ENCODE peak calls at places on chromosomes 12 and 14, in five cellular contexts. G is H1, T is lower lobe of right lung, S is left lung, C is progenitor cell of endocrine pancreas. N is an unnamed sample.

GRCh38 chr12:62044450-62044849 is 215.8 kb upstream of the USP15 start:
- DNase-seq in S (no peak), C (no peak), T (no peak), G (no peak), N (no peak)

GRCh38 chr14:54881235-54881760 is 21.3 kb downstream of the GCH1 start:
- DNase-seq in T (no peak), G (no peak), S (no peak), C (no peak), N (no peak)

GRCh38 chr14:105492051-105492965 is 1.3 kb downstream of the TEDC1 start:
- DNase-seq in S (peak), C (no peak), G (no peak), T (peak), N (peak)

GRCh38 chr12:47730341-47730744 is 5.1 kb upstream of the ENDOU start:
- DNase-seq in G (no peak), S (no peak), C (no peak), T (no peak), N (no peak)

GRCh38 chr12:6946033-6946919 is 2.5 kb downstream of the C12orf57 start:
- DNase-seq in C (peak), T (peak), S (peak), G (peak), N (peak)

GRCh38 chr14:104879201-104879982 is 14.3 kb downstream of the CEP170B start:
- DNase-seq in T (peak), C (no peak), G (peak), S (peak), N (peak)

GRCh38 chr14:89232366-89233070 is 184.5 kb downstream of the FOXN3 start:
- DNase-seq in T (no peak), C (no peak), G (no peak), S (no peak), N (no peak)

GRCh38 chr14:93329965-93330608 is 2.7 kb downstream of the BTBD7 start:
- DNase-seq in T (no peak), G (no peak), S (no peak), C (no peak), N (no peak)

GRCh38 chr12:107091989-107092641 is 1.2 kb downstream of the CRY1 start:
- DNase-seq in S (no peak), G (no peak), C (peak), T (no peak), N (no peak)

GRCh38 chr12:56317675-56318074 is 1.9 kb upstream of the CNPY2 start:
- DNase-seq in C (no peak), T (no peak), G (no peak), S (no peak), N (no peak)

GRCh38 chr14:96903444-96904023 is 106.4 kb downstream of the VRK1 start:
- DNase-seq in T (no peak), S (no peak), C (no peak), G (no peak), N (no peak)

GRCh38 chr14:61399365-61399764 is 78.0 kb downstream of the PRKCH start:
- DNase-seq in S (no peak), G (no peak), T (no peak), C (no peak), N (no peak)

GRCh38 chr12:55724226-55724939 is 4.2 kb downstream of the RDH5 start:
- DNase-seq in G (peak), S (no peak), C (no peak), T (peak), N (peak)

GRCh38 chr12:16600525-16600924 is 5.4 kb downstream of the LMO3 start:
- DNase-seq in G (no peak), T (no peak), S (no peak), C (no peak), N (no peak)

GRCh38 chr12:34296143-34297041 is 274.1 kb downstream of the ALG10 start:
- DNase-seq in T (peak), S (peak), G (no peak), C (no peak), N (peak)

GRCh38 chr14:77849711-77850110 is 49.8 kb downstream of the ADCK1 start:
- DNase-seq in T (no peak), C (no peak), S (no peak), G (no peak), N (no peak)

GRCh38 chr14:20331048-20331613 is 1.9 kb downstream of the CCNB1IP1 start:
- DNase-seq in T (no peak), C (no peak), G (no peak), S (no peak), N (no peak)

GRCh38 chr14:101916816-101917412 is 47.5 kb upstream of the DYNC1H1 start:
- DNase-seq in S (no peak), G (no peak), C (no peak), T (no peak), N (no peak)

GRCh38 chr14:89773644-89774316 is 180.8 kb downstream of the EFCAB11 start:
- DNase-seq in S (peak), C (peak), G (peak), T (peak), N (peak)

GRCh38 chr12:130839770-130840355 is 813 bp upstream of the STX2 start:
- DNase-seq in C (no peak), S (no peak), G (no peak), T (no peak), N (no peak)

GRCh38 chr12:50082644-50083043 is 2.5 kb upstream of the SMARCD1 start:
- DNase-seq in T (no peak), C (no peak), S (no peak), G (no peak), N (no peak)

GRCh38 chr12:6786416-6787094 is 2.8 kb upstream of the CD4 start:
- DNase-seq in T (no peak), C (no peak), G (no peak), S (no peak), N (no peak)

GRCh38 chr14:99728231-99728920 is 44.3 kb downstream of the CYP46A1 start:
- DNase-seq in T (peak), C (no peak), G (no peak), S (peak), N (peak)

GRCh38 chr12:1217191-1217949 is 226.3 kb downstream of the ERC1 start:
- DNase-seq in S (no peak), T (no peak), G (no peak), C (no peak), N (no peak)

GRCh38 chr12:87085286-87085685 is 829.1 kb upstream of the MGAT4C start:
- DNase-seq in T (no peak), G (no peak), S (no peak), C (no peak), N (no peak)

DNA sequence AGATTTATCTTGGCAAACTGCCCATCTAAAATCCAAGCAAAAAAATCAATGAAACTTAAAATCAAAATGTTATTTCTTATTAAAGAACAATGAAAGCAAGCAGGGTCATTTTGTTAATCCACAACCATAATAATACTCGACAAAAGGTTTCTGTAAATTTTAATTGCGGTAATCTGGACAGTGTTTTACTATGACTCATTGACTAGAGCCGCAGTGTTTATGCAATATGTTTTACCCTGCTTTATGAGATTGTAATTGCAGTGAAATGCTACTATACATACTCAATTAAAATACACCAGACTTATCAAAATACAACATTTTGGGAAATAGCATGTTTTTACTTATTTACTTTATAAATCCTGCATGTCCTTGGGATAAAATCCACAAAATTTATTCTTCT is 12.9 kb upstream of the LGR5 start:
- DNase-seq in G (no peak), C (no peak), T (no peak), S (no peak), N (no peak)
- TF ChIP-seq CTCF in G (no peak), C (no peak), T (no peak), S (no peak), N (no peak)

GRCh38 chr12:101570022-101570421 is 24.7 kb upstream of the MYBPC1 start:
- DNase-seq in T (no peak), S (no peak), C (no peak), G (no peak), N (no peak)
- TF ChIP-seq CTCF in T (peak), S (no peak), C (peak), G (no peak), N (no peak)

GRCh38 chr12:81461163-81461562 is 298.0 kb downstream of the PPFIA2 start:
- DNase-seq in S (no peak), T (no peak), G (no peak), C (no peak), N (no peak)
- TF ChIP-seq CTCF in S (no peak), T (no peak), G (no peak), C (peak), N (peak)

GRCh38 chr12:109888179-109889020 is 8.1 kb upstream of the GLTP start:
- DNase-seq in C (no peak), G (no peak), S (no peak), T (no peak), N (no peak)
- TF ChIP-seq CTCF in C (no peak), G (no peak), S (no peak), T (no peak), N (no peak)

DNA sequence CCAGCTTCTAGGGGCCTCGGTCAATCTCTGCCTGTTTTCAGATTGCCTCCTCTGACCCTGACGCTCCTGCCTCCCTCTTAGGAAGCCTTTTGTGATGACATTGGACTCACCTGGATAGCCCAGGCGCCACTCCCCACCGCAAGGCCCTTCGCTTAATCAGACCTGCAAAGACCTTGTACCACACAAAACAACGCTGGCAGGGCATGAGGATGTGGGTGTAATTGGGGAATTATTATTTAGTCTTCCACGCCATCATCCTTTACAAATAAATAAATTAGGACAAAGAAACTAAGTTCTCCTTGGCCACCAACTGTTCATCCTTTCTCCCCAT is 7.7 kb upstream of the VPS37B start:
- DNase-seq in S (no peak), C (no peak), G (no peak), T (no peak), N (no peak)
- TF ChIP-seq CTCF in S (no peak), C (no peak), G (no peak), T (no peak), N (no peak)

N was measured in glutamatergic neuron.